ENCODE peak calls at places on chromosomes 6 and 20, in seven cellular contexts. X, U, L, J, K, G and F are unnamed samples.

GRCh38 chr20:35901678-35902544 is 52.4 kb downstream of the SCAND1 start:
- DNase-seq in X (peak; percentile 97), U (no peak), L (no peak), J (no peak), K (no peak), G (no peak), F (no peak)

GRCh38 chr6:34075906-34076305 is 70.0 kb downstream of the GRM4 start:
- DNase-seq in X (no peak), U (no peak), L (no peak), J (no peak), K (no peak), G (no peak), F (no peak)

GRCh38 chr6:87074051-87074711 is 20.7 kb downstream of the CGA start:
- DNase-seq in X (no peak), U (no peak), L (no peak), J (no peak), K (peak; percentile 29), G (no peak), F (peak; percentile 21)

GRCh38 chr6:72760130-72760793 is 138.4 kb downstream of the KCNQ5 start:
- DNase-seq in X (peak; percentile 11), U (no peak), L (no peak), J (no peak), K (no peak), G (no peak), F (no peak)

GRCh38 chr20:31846793-31847138 is 1.4 kb upstream of the FOXS1 start:
- DNase-seq in X (no peak), U (no peak), L (no peak), J (no peak), K (no peak), G (no peak), F (no peak)

GRCh38 chr20:38278150-38278549 is 17.6 kb upstream of the KIAA1755 start:
- DNase-seq in X (peak; percentile 54), U (no peak), L (no peak), J (no peak), K (no peak), G (no peak), F (no peak)

GRCh38 chr20:38649275-38649891 is 47.8 kb downstream of the ARHGAP40 start:
- DNase-seq in X (no peak), U (no peak), L (no peak), J (no peak), K (no peak), G (no peak), F (peak; percentile 28)

GRCh38 chr6:98041921-98042320 is 758.9 kb upstream of the MMS22L start:
- DNase-seq in X (no peak), U (no peak), L (no peak), J (no peak), K (no peak), G (no peak), F (no peak)

GRCh38 chr20:49620364-49621240 is 52.7 kb upstream of the PTGIS start:
- DNase-seq in X (no peak), U (no peak), L (no peak), J (no peak), K (no peak), G (no peak), F (no peak)

GRCh38 chr6:155219858-155220301 is 43.9 kb upstream of the CLDN20 start:
- DNase-seq in X (no peak), U (no peak), L (no peak), J (no peak), K (no peak), G (no peak), F (no peak)

GRCh38 chr20:25017257-25017803 is 24.8 kb upstream of the APMAP start:
- DNase-seq in X (no peak), U (no peak), L (peak; percentile 88), J (no peak), K (peak; percentile 20), G (peak; percentile 98), F (no peak)

GRCh38 chr20:23145281-23145700 is 59.2 kb upstream of the CD93 start:
- DNase-seq in X (peak; percentile 56), U (no peak), L (no peak), J (no peak), K (no peak), G (no peak), F (no peak)

GRCh38 chr20:23144856-23145255 is 58.7 kb upstream of the CD93 start:
- DNase-seq in X (no peak), U (no peak), L (no peak), J (no peak), K (no peak), G (no peak), F (no peak)

GRCh38 chr20:23147647-23147963 is 61.5 kb upstream of the CD93 start:
- DNase-seq in X (no peak), U (no peak), L (no peak), J (no peak), K (no peak), G (no peak), F (no peak)

GRCh38 chr20:23146857-23147256 is 60.7 kb upstream of the CD93 start:
- DNase-seq in X (no peak), U (no peak), L (no peak), J (no peak), K (no peak), G (no peak), F (no peak)

GRCh38 chr20:23146111-23146640 is 60.1 kb upstream of the CD93 start:
- DNase-seq in X (no peak), U (no peak), L (no peak), J (no peak), K (no peak), G (no peak), F (no peak)
- H3K27ac ChIP-seq in X (no peak overlapping the region), U (no peak overlapping the region), L (no peak overlapping the region), J (no peak overlapping the region), K (no peak overlapping the region), G (no peak overlapping the region), F (no peak overlapping the region)

GRCh38 chr6:6749791-6750434 is 161.4 kb downstream of the LY86 start:
- DNase-seq in X (peak; percentile 97), U (peak; percentile 63), L (peak; percentile 83), J (peak; percentile 26), K (peak; percentile 68), G (peak; percentile 36), F (peak; percentile 84)
- H3K27ac ChIP-seq in X (peak overlapping the region; percentile 50), U (peak overlapping the region; percentile 85), L (peak overlapping the region; percentile 57), J (no peak overlapping the region), K (peak overlapping the region; percentile 85), G (peak overlapping the region; percentile 58), F (peak overlapping the region; percentile 74)

GRCh38 chr6:170283212-170284081 is 7.4 kb downstream of the DLL1 start:
- DNase-seq in X (no peak), U (no peak), L (no peak), J (no peak), K (no peak), G (peak; percentile 25), F (no peak)
- H3K27ac ChIP-seq in X (no peak overlapping the region), U (no peak overlapping the region), L (no peak overlapping the region), J (no peak overlapping the region), K (no peak overlapping the region), G (no peak overlapping the region), F (no peak overlapping the region)

DNA sequence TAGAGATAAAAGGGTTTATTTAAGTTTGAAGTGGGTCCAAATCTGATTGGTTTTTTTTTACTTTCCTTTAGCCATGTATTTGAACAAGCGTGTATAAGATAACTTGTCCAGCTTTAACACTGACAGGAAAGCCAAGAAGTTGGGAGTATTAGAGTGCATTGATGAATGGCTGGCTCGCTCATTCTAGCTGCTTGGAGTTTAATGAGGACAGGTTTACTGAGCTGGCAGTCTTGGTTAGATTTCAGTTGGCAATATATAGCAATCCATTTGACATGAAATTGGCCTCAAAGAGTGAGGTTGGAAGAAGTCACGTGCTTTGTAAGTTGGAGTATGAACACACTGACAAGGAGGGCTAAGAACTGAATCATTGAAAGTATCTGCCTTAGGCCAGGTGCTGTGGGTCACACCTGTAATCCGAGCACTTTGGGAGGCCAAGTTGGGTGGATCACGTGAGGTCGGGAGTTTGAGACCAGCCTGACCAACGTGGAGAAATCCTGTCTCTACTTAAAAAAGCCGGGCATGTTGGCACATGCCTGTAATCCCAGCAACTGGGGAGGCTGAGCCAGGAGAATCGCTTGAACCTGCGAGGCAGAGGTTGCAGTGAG is 13.7 kb downstream of the SRSF3 start:
- DNase-seq in X (no peak), U (no peak), L (no peak), J (no peak), K (no peak), G (peak; percentile 57), F (no peak)
- H3K27ac ChIP-seq in X (peak overlapping the region; percentile 63), U (no peak overlapping the region), L (no peak overlapping the region), J (no peak overlapping the region), K (peak overlapping the region; percentile 33), G (peak overlapping the region; percentile 68), F (peak overlapping the region; percentile 27)

GRCh38 chr6:90294989-90295853 is 1.4 kb downstream of the BACH2 start:
- DNase-seq in X (peak; percentile 43), U (peak; percentile 42), L (peak; percentile 84), J (peak; percentile 42), K (peak; percentile 58), G (peak; percentile 31), F (peak; percentile 31)
- H3K27ac ChIP-seq in X (peak overlapping the region; percentile 26), U (peak overlapping the region; percentile 92), L (peak overlapping the region; percentile 84), J (peak overlapping the region; percentile 89), K (peak overlapping the region; percentile 93), G (peak overlapping the region; percentile 86), F (peak overlapping the region; percentile 53)

DNA sequence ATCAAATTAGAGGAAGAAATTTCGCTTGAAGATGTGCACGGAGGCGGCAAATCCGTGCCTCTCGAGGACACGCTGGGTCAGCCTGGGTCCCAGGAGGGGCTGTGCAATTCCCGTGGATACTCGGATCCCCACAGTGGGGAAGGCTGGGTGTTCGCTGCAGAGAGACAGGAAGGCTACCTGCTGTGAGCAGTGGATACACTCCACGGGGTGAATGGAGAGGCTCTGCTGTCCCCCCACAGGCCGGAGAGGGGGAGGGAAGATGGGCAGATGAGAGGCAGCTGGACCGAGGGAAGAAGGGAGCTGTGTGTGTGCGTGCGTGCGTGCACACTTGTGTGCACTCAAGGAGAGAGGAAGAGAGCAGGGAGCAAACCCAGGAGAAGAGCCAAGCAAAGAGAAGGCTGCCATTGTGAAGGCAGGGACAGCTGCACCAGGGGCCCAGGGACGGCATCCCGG is 57.3 kb downstream of the SULF2 start:
- DNase-seq in X (no peak), U (no peak), L (peak; percentile 85), J (no peak), K (no peak), G (no peak), F (no peak)
- H3K27ac ChIP-seq in X (no peak overlapping the region), U (peak overlapping the region; percentile 53), L (peak overlapping the region; percentile 30), J (peak overlapping the region; percentile 62), K (no peak overlapping the region), G (peak overlapping the region; percentile 49), F (no peak overlapping the region)

DNA sequence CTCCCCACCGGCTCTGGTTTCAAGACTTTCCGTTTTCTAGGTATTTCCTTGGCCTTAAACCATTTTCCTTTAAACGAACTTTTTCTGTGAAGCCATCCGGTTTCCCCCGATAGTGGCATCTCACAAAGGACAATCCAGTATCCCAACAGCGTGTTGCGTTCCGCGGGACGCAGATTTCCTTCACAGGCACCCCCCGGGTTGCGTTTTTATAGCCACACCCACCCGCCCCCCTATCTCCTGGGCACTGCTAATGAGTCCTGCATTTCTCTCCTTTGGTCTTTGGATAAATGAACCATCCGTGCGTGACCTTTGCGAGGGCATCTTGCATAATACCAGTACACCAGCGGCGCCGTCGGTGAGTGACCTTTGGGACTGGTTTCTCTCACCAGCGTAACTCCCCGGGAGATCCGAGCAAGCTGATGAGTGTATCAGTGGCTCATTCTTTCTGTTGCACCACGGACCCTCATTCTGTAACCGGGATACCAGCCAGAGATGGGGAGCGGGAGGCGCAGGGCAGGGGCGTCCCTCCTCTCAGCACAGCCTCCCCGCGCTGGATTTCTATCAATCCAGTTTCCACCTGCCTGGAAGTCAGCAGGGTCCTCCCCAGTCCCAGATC is 581 bp upstream of the NQO2 start:
- DNase-seq in X (peak; percentile 78), U (no peak), L (no peak), J (no peak), K (no peak), G (peak; percentile 67), F (peak; percentile 58)
- H3K27ac ChIP-seq in X (no peak overlapping the region), U (peak overlapping the region; percentile 89), L (peak overlapping the region; percentile 37), J (peak overlapping the region; percentile 76), K (peak overlapping the region; percentile 89), G (peak overlapping the region; percentile 86), F (peak overlapping the region; percentile 72)

GRCh38 chr6:32427218-32427617 is 12.5 kb upstream of the HLA-DRA start:
- DNase-seq in X (no peak), U (peak; percentile 23), L (no peak), J (no peak), K (no peak), G (no peak), F (no peak)
- H3K27ac ChIP-seq in X (no peak overlapping the region), U (no peak overlapping the region), L (no peak overlapping the region), J (no peak overlapping the region), K (no peak overlapping the region), G (no peak overlapping the region), F (no peak overlapping the region)